ENCODE peak calls at places on chromosomes 12 and 14, in seven cellular contexts. U is GM23338, O is SK-N-SH, H is HCT116, I is MM.1S, X is PC-3, G is GM23248. Y is an unnamed sample. For H3K36me3 and H3K9me2, the result is how much of the 10 kb centered on the place peaks cover.

GRCh38 chr14:52950898-52951729 is at the start of gene FERMT2:
- DNase-seq in O (peak), I (peak), G (peak), X (peak), U (peak), H (peak), Y (peak)

GRCh38 chr14:64736271-64737131 is 32.3 kb downstream of the PLEKHG3 start:
- DNase-seq in X (no peak), I (no peak), H (no peak), O (no peak), G (no peak), U (peak), Y (peak)

GRCh38 chr12:72031066-72031465 is 92.4 kb downstream of the TPH2 start:
- DNase-seq in H (no peak), I (no peak), O (no peak), U (no peak), G (no peak), X (no peak), Y (peak)

GRCh38 chr12:7542813-7543212 is 39.2 kb upstream of the CD163 start:
- DNase-seq in H (no peak), U (no peak), I (no peak), G (peak), X (no peak), O (no peak), Y (no peak)

GRCh38 chr12:114025935-114026334 is 59.8 kb upstream of the RBM19 start:
- DNase-seq in I (no peak), X (no peak), G (no peak), H (no peak), U (no peak), O (no peak), Y (no peak)

GRCh38 chr14:91892918-91893527 is 25.7 kb upstream of the TC2N start:
- DNase-seq in O (peak), G (peak), U (peak), X (peak), H (peak), I (no peak), Y (no peak)

GRCh38 chr12:47818701-47819543 is 781 bp downstream of the HDAC7 start:
- DNase-seq in G (peak), I (peak), U (peak), O (peak), X (no peak), H (no peak), Y (peak)

GRCh38 chr12:80445083-80445482 is 1.0 kb downstream of the PTPRQ start:
- DNase-seq in G (peak), X (no peak), H (no peak), O (no peak), I (no peak), U (no peak), Y (no peak)

GRCh38 chr14:93994919-93995682 is 2.0 kb upstream of the CCDC197 start:
- DNase-seq in O (no peak), I (no peak), U (peak), G (peak), H (no peak), X (peak), Y (no peak)

GRCh38 chr12:21502164-21502496 is 541 bp downstream of the GOLT1B start:
- DNase-seq in I (peak), O (no peak), X (peak), U (no peak), H (no peak), G (peak), Y (peak)

GRCh38 chr12:49507139-49507538 is 31.7 kb upstream of the KCNH3 start:
- DNase-seq in U (no peak), G (peak), I (no peak), H (peak), O (no peak), X (peak), Y (no peak)

GRCh38 chr12:49503674-49504180 is 35.1 kb upstream of the KCNH3 start:
- DNase-seq in U (peak), H (peak), I (no peak), X (peak), O (no peak), G (no peak), Y (peak)

GRCh38 chr12:49502590-49502989 is 36.2 kb upstream of the KCNH3 start:
- DNase-seq in O (no peak), U (no peak), I (no peak), X (no peak), H (no peak), G (no peak), Y (no peak)

GRCh38 chr12:49501895-49502294 is 36.9 kb upstream of the KCNH3 start:
- DNase-seq in U (no peak), O (no peak), G (no peak), X (no peak), I (peak), H (no peak), Y (no peak)

DNA sequence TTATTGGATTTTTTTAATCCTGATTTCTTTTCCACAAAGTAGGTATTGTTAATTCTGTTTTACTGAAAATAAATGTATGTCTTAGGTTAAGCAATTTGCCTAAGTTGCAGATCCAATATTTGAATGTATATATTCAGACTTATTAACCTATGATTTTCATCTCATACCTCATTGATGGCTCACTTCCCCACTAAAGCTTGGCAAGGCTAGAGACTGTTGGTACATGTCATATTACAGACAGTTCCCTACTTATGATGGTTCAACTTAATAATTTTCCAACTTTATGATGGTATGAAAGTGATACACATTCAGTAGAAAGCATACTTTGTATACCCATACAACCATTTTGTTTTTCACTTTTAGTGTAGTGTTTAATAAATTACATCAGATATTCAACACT is 33.2 kb upstream of the KCNH3 start:
- DNase-seq in G (peak), I (no peak), U (no peak), H (no peak), O (no peak), X (peak), Y (no peak)
- H3K36me3 ChIP-seq in G (under half), I (under half), U (under half), H (under half), O (half or more), X (under half), Y (under half)

GRCh38 chr12:57164966-57165365 is 17.5 kb upstream of the LRP1-AS start:
- DNase-seq in G (peak), I (no peak), H (no peak), X (no peak), U (no peak), O (no peak), Y (no peak)
- H3K9me2 ChIP-seq in G (under half), I (under half), H (under half), X (under half), U (under half), O (under half), Y (under half)

GRCh38 chr12:45966486-45966885 is 23.9 kb downstream of the SCAF11 start:
- DNase-seq in U (peak), O (no peak), H (no peak), I (no peak), G (peak), X (no peak), Y (no peak)

GRCh38 chr12:45959025-45959424 is 31.3 kb downstream of the SCAF11 start:
- DNase-seq in H (no peak), G (no peak), I (no peak), O (no peak), X (no peak), U (no peak), Y (no peak)

GRCh38 chr12:45959728-45960127 is 30.6 kb downstream of the SCAF11 start:
- DNase-seq in X (no peak), O (no peak), U (no peak), I (no peak), H (no peak), G (no peak), Y (no peak)

GRCh38 chr12:45962553-45963325 is 27.6 kb downstream of the SCAF11 start:
- DNase-seq in G (no peak), H (no peak), X (no peak), U (no peak), I (no peak), O (no peak), Y (no peak)
- H3K36me3 ChIP-seq in G (under half), H (under half), X (under half), U (under half), I (under half), O (half or more), Y (under half)

DNA sequence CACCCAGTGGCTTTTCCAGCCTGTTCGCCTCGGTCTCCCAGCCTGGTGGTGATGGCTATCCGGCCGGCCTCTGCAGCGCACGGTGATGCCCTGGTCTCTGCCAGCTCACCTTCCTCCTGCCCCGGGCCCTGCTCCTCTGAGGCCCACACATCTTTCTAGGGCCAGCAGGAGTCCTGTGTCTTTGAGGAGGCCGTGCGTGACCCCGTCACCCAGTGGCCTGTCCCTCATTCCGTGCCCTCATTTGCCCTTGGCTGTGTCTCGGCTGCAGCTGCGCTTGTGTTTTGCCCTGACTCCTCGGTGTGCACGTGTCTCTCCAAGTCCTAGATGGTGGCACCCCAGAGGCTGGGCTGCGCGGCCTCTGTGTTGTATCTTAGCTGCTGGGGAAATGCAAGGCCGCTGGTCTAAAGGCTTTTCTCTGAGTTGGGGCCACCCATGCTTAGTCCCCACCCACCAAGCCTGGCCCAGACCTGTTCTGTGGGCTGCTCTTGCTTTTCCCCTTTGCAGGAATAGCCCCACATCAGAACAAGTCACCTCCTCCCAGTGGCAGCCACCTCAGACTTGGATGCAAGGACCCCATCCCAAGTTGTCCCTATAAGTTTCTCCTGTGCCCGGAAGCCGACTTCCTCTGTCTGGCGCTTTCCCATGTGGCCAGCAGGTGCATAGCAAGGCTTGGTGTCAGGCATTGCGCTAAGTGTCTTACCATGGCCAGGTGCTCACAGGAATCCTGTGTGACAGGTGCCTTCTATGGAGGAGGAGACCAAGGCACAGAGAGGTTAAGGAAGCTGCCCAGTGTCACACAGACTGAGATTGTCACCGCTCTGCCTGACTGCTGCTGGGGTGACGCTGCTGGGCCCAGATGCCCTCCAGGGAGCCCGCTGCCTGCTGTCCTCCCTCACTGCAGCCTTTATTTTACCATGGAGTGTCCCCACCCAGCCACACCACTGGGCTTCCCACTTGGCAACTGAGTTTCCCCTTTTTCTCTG is 64.5 kb downstream of the TSPAN9 start:
- DNase-seq in U (peak), X (peak), G (no peak), O (no peak), I (no peak), H (no peak), Y (no peak)
- H3K9me2 ChIP-seq in U (under half), X (under half), G (under half), O (under half), I (under half), H (under half), Y (under half)

GRCh38 chr14:50756300-50756699 is 74.7 kb downstream of the NIN start:
- DNase-seq in H (no peak), G (no peak), I (no peak), X (no peak), U (no peak), O (no peak), Y (no peak)

GRCh38 chr14:50758945-50759344 is 72.0 kb downstream of the NIN start:
- DNase-seq in O (no peak), G (no peak), I (no peak), U (no peak), H (no peak), X (no peak), Y (no peak)

GRCh38 chr14:50757702-50758101 is 73.3 kb downstream of the NIN start:
- DNase-seq in U (no peak), X (no peak), G (no peak), O (no peak), I (no peak), H (no peak), Y (no peak)

GRCh38 chr14:50759800-50760543 is 71.0 kb downstream of the NIN start:
- DNase-seq in U (no peak), X (no peak), I (no peak), O (no peak), H (no peak), G (no peak), Y (no peak)

DNA sequence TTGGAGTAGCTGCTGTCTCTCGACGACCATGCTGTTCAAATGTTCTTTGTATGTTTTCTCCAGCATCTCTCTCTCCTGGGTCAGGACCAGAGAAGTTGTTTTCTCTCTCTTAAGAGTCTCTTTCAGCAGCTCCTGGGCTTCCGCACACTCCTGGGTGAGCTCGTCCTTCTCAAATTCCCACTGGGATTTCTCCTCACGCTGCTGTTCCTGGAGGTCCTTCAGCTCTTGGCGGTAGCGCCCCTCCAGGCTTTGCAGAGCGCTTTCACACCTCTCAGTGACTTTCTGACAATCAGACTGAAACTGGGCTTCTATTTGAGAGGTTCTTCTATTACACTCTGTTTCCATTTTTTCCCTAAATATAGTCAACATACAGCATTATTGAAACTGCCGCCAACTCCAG is 72.7 kb downstream of the NIN start:
- DNase-seq in H (no peak), O (no peak), I (no peak), U (no peak), X (no peak), G (no peak), Y (no peak)
- H3K36me3 ChIP-seq in H (under half), O (half or more), I (under half), U (under half), X (under half), G (under half), Y (under half)

Y was measured in hepatocyte.